ENCODE peak calls at places on chromosomes 13 and 19, in ten cellular contexts. One of them, this sample, is unnamed.
A peak's percentile ranks its signal among the peaks of the same experiment; 100 is the strongest.

GRCh38 chr13:77184455-77184854 is 142.4 kb downstream of the MYCBP2 start:
- DNase-seq in RWPE1: no peak
- DNase-seq in heart left ventricle: no peak
- DNase-seq in non-pigmented ciliary epithelial cell: no peak
- DNase-seq in fibroblast of lung: no peak
- DNase-seq in stimulated activated CD8-positive, alpha-beta memory T cell treated with anti-CD3 and anti-CD28 coated beads, Interleukin-4, amount 100 ng/mL, for 4 hours: no peak
- DNase-seq in NT2/D1: no peak
- DNase-seq in NCI-H1105 treated with DMSO at 0.1 percent for 48 hours: no peak
- DNase-seq in activated CD4-positive, alpha-beta T cell treated with anti-CD3 and anti-CD28 coated beads, Interleukin-2, amount 50 U/mL, for 1 hour: no peak
- DNase-seq in fibroblast of the aortic adventitia: no peak
- DNase-seq in this sample: no peak

GRCh38 chr19:2814426-2814825 is 5.2 kb upstream of the ZNF554 start:
- DNase-seq in fibroblast of lung: no peak
- DNase-seq in stimulated activated CD8-positive, alpha-beta memory T cell treated with anti-CD3 and anti-CD28 coated beads, Interleukin-4, amount 100 ng/mL, for 4 hours: no peak
- DNase-seq in non-pigmented ciliary epithelial cell: no peak
- DNase-seq in heart left ventricle: no peak
- DNase-seq in RWPE1: no peak
- DNase-seq in activated CD4-positive, alpha-beta T cell treated with anti-CD3 and anti-CD28 coated beads, Interleukin-2, amount 50 U/mL, for 1 hour: no peak
- DNase-seq in NT2/D1: no peak
- DNase-seq in NCI-H1105 treated with DMSO at 0.1 percent for 48 hours: no peak
- DNase-seq in fibroblast of the aortic adventitia: no peak
- DNase-seq in this sample: no peak

GRCh38 chr19:53511933-53512374 is 26.0 kb upstream of the ZNF331 start:
- DNase-seq in activated CD4-positive, alpha-beta T cell treated with anti-CD3 and anti-CD28 coated beads, Interleukin-2, amount 50 U/mL, for 1 hour: peak; percentile 36
- DNase-seq in fibroblast of the aortic adventitia: peak; percentile 57
- DNase-seq in NCI-H1105 treated with DMSO at 0.1 percent for 48 hours: peak; percentile 12
- DNase-seq in RWPE1: peak; percentile 13
- DNase-seq in heart left ventricle: peak; percentile 58
- DNase-seq in non-pigmented ciliary epithelial cell: peak; percentile 30
- DNase-seq in fibroblast of lung: peak; percentile 49
- DNase-seq in NT2/D1: peak; percentile 63
- DNase-seq in stimulated activated CD8-positive, alpha-beta memory T cell treated with anti-CD3 and anti-CD28 coated beads, Interleukin-4, amount 100 ng/mL, for 4 hours: no peak
- DNase-seq in this sample: peak; percentile 82

GRCh38 chr13:25171170-25171516 is 945 bp downstream of the AMER2 start:
- DNase-seq in non-pigmented ciliary epithelial cell: no peak
- DNase-seq in NT2/D1: no peak
- DNase-seq in NCI-H1105 treated with DMSO at 0.1 percent for 48 hours: no peak
- DNase-seq in activated CD4-positive, alpha-beta T cell treated with anti-CD3 and anti-CD28 coated beads, Interleukin-2, amount 50 U/mL, for 1 hour: no peak
- DNase-seq in fibroblast of the aortic adventitia: no peak
- DNase-seq in stimulated activated CD8-positive, alpha-beta memory T cell treated with anti-CD3 and anti-CD28 coated beads, Interleukin-4, amount 100 ng/mL, for 4 hours: no peak
- DNase-seq in fibroblast of lung: no peak
- DNase-seq in heart left ventricle: no peak
- DNase-seq in RWPE1: no peak
- DNase-seq in this sample: no peak

GRCh38 chr19:39145180-39145953 is 19.8 kb downstream of the PAK4 start:
- DNase-seq in non-pigmented ciliary epithelial cell: no peak
- DNase-seq in fibroblast of lung: no peak
- DNase-seq in NT2/D1: no peak
- DNase-seq in stimulated activated CD8-positive, alpha-beta memory T cell treated with anti-CD3 and anti-CD28 coated beads, Interleukin-4, amount 100 ng/mL, for 4 hours: no peak
- DNase-seq in fibroblast of the aortic adventitia: no peak
- DNase-seq in activated CD4-positive, alpha-beta T cell treated with anti-CD3 and anti-CD28 coated beads, Interleukin-2, amount 50 U/mL, for 1 hour: no peak
- DNase-seq in NCI-H1105 treated with DMSO at 0.1 percent for 48 hours: no peak
- DNase-seq in RWPE1: no peak
- DNase-seq in heart left ventricle: no peak
- DNase-seq in this sample: no peak

GRCh38 chr19:2239771-2240770 is 3.4 kb downstream of the SF3A2 start:
- DNase-seq in stimulated activated CD8-positive, alpha-beta memory T cell treated with anti-CD3 and anti-CD28 coated beads, Interleukin-4, amount 100 ng/mL, for 4 hours: no peak
- DNase-seq in NCI-H1105 treated with DMSO at 0.1 percent for 48 hours: no peak
- DNase-seq in activated CD4-positive, alpha-beta T cell treated with anti-CD3 and anti-CD28 coated beads, Interleukin-2, amount 50 U/mL, for 1 hour: no peak
- DNase-seq in non-pigmented ciliary epithelial cell: peak; percentile 14
- DNase-seq in heart left ventricle: no peak
- DNase-seq in RWPE1: no peak
- DNase-seq in NT2/D1: no peak
- DNase-seq in fibroblast of the aortic adventitia: peak; percentile 39
- DNase-seq in fibroblast of lung: peak; percentile 43
- DNase-seq in this sample: no peak

GRCh38 chr13:95455782-95456181 is 96.7 kb upstream of the CLDN10 start:
- DNase-seq in NT2/D1: no peak
- DNase-seq in fibroblast of lung: no peak
- DNase-seq in stimulated activated CD8-positive, alpha-beta memory T cell treated with anti-CD3 and anti-CD28 coated beads, Interleukin-4, amount 100 ng/mL, for 4 hours: no peak
- DNase-seq in non-pigmented ciliary epithelial cell: no peak
- DNase-seq in fibroblast of the aortic adventitia: no peak
- DNase-seq in activated CD4-positive, alpha-beta T cell treated with anti-CD3 and anti-CD28 coated beads, Interleukin-2, amount 50 U/mL, for 1 hour: no peak
- DNase-seq in NCI-H1105 treated with DMSO at 0.1 percent for 48 hours: no peak
- DNase-seq in heart left ventricle: no peak
- DNase-seq in RWPE1: no peak
- DNase-seq in this sample: no peak

GRCh38 chr13:75452564-75452963 is 29.4 kb downstream of the TBC1D4 start:
- DNase-seq in fibroblast of lung: peak; percentile 25
- DNase-seq in non-pigmented ciliary epithelial cell: no peak
- DNase-seq in fibroblast of the aortic adventitia: peak; percentile 47
- DNase-seq in stimulated activated CD8-positive, alpha-beta memory T cell treated with anti-CD3 and anti-CD28 coated beads, Interleukin-4, amount 100 ng/mL, for 4 hours: no peak
- DNase-seq in NT2/D1: no peak
- DNase-seq in heart left ventricle: no peak
- DNase-seq in NCI-H1105 treated with DMSO at 0.1 percent for 48 hours: no peak
- DNase-seq in activated CD4-positive, alpha-beta T cell treated with anti-CD3 and anti-CD28 coated beads, Interleukin-2, amount 50 U/mL, for 1 hour: no peak
- DNase-seq in RWPE1: peak; percentile 39
- DNase-seq in this sample: no peak

GRCh38 chr13:27054760-27055159 is 116.9 kb downstream of the USP12 start:
- DNase-seq in activated CD4-positive, alpha-beta T cell treated with anti-CD3 and anti-CD28 coated beads, Interleukin-2, amount 50 U/mL, for 1 hour: no peak
- DNase-seq in non-pigmented ciliary epithelial cell: no peak
- DNase-seq in NCI-H1105 treated with DMSO at 0.1 percent for 48 hours: no peak
- DNase-seq in NT2/D1: no peak
- DNase-seq in stimulated activated CD8-positive, alpha-beta memory T cell treated with anti-CD3 and anti-CD28 coated beads, Interleukin-4, amount 100 ng/mL, for 4 hours: no peak
- DNase-seq in fibroblast of lung: no peak
- DNase-seq in fibroblast of the aortic adventitia: no peak
- DNase-seq in RWPE1: no peak
- DNase-seq in heart left ventricle: no peak
- DNase-seq in this sample: no peak

GRCh38 chr19:2087621-2088100 is 8.5 kb downstream of the MOB3A start:
- DNase-seq in NCI-H1105 treated with DMSO at 0.1 percent for 48 hours: no peak
- DNase-seq in heart left ventricle: no peak
- DNase-seq in NT2/D1: no peak
- DNase-seq in activated CD4-positive, alpha-beta T cell treated with anti-CD3 and anti-CD28 coated beads, Interleukin-2, amount 50 U/mL, for 1 hour: no peak
- DNase-seq in fibroblast of lung: no peak
- DNase-seq in RWPE1: no peak
- DNase-seq in stimulated activated CD8-positive, alpha-beta memory T cell treated with anti-CD3 and anti-CD28 coated beads, Interleukin-4, amount 100 ng/mL, for 4 hours: no peak
- DNase-seq in non-pigmented ciliary epithelial cell: no peak
- DNase-seq in fibroblast of the aortic adventitia: no peak
- DNase-seq in this sample: no peak

GRCh38 chr19:51808333-51808986 is 13.5 kb downstream of the FPR3 start:
- DNase-seq in RWPE1: peak; percentile 28
- DNase-seq in activated CD4-positive, alpha-beta T cell treated with anti-CD3 and anti-CD28 coated beads, Interleukin-2, amount 50 U/mL, for 1 hour: no peak
- DNase-seq in stimulated activated CD8-positive, alpha-beta memory T cell treated with anti-CD3 and anti-CD28 coated beads, Interleukin-4, amount 100 ng/mL, for 4 hours: no peak
- DNase-seq in heart left ventricle: no peak
- DNase-seq in fibroblast of lung: peak; percentile 60
- DNase-seq in non-pigmented ciliary epithelial cell: no peak
- DNase-seq in NT2/D1: no peak
- DNase-seq in NCI-H1105 treated with DMSO at 0.1 percent for 48 hours: no peak
- DNase-seq in fibroblast of the aortic adventitia: peak; percentile 88
- DNase-seq in this sample: no peak

GRCh38 chr13:49219647-49220034 is 497 bp upstream of the MLNR start:
- DNase-seq in fibroblast of the aortic adventitia: peak; percentile 15
- DNase-seq in fibroblast of lung: no peak
- DNase-seq in heart left ventricle: no peak
- DNase-seq in non-pigmented ciliary epithelial cell: no peak
- DNase-seq in NT2/D1: no peak
- DNase-seq in NCI-H1105 treated with DMSO at 0.1 percent for 48 hours: no peak
- DNase-seq in stimulated activated CD8-positive, alpha-beta memory T cell treated with anti-CD3 and anti-CD28 coated beads, Interleukin-4, amount 100 ng/mL, for 4 hours: no peak
- DNase-seq in RWPE1: peak; percentile 41
- DNase-seq in activated CD4-positive, alpha-beta T cell treated with anti-CD3 and anti-CD28 coated beads, Interleukin-2, amount 50 U/mL, for 1 hour: no peak
- DNase-seq in this sample: no peak

GRCh38 chr19:42596391-42597071 is 1.8 kb upstream of the CEACAM8 start:
- DNase-seq in activated CD4-positive, alpha-beta T cell treated with anti-CD3 and anti-CD28 coated beads, Interleukin-2, amount 50 U/mL, for 1 hour: peak; percentile 34
- DNase-seq in fibroblast of lung: peak; percentile 7
- DNase-seq in NT2/D1: peak; percentile 3
- DNase-seq in RWPE1: no peak
- DNase-seq in NCI-H1105 treated with DMSO at 0.1 percent for 48 hours: peak; percentile 6
- DNase-seq in fibroblast of the aortic adventitia: peak; percentile 7
- DNase-seq in heart left ventricle: no peak
- DNase-seq in stimulated activated CD8-positive, alpha-beta memory T cell treated with anti-CD3 and anti-CD28 coated beads, Interleukin-4, amount 100 ng/mL, for 4 hours: no peak
- DNase-seq in non-pigmented ciliary epithelial cell: no peak
- DNase-seq in this sample: peak; percentile 37

GRCh38 chr19:52690395-52691214 is 44.2 kb downstream of the ZNF611 start:
- DNase-seq in non-pigmented ciliary epithelial cell: peak; percentile 72
- DNase-seq in NCI-H1105 treated with DMSO at 0.1 percent for 48 hours: peak; percentile 83
- DNase-seq in stimulated activated CD8-positive, alpha-beta memory T cell treated with anti-CD3 and anti-CD28 coated beads, Interleukin-4, amount 100 ng/mL, for 4 hours: peak; percentile 76
- DNase-seq in RWPE1: peak; percentile 89
- DNase-seq in fibroblast of lung: peak; percentile 91
- DNase-seq in NT2/D1: peak; percentile 71
- DNase-seq in heart left ventricle: peak; percentile 97
- DNase-seq in fibroblast of the aortic adventitia: peak; percentile 95
- DNase-seq in activated CD4-positive, alpha-beta T cell treated with anti-CD3 and anti-CD28 coated beads, Interleukin-2, amount 50 U/mL, for 1 hour: peak; percentile 88
- DNase-seq in this sample: peak; percentile 93

This sample was measured in adrenal gland.